ENCODE peak calls at places on chromosome 4, in nine cellular contexts. One of them, this sample, is unnamed.

GRCh38 chr4:137955615-137956014 is 286.5 kb downstream of the SLC7A11 start:
- DNase-seq in endodermal cell: no peak
- DNase-seq in neural progenitor cell: no peak
- DNase-seq in H1: no peak
- DNase-seq in ovary: no peak
- DNase-seq in OCI-LY7: no peak
- DNase-seq in CD8-positive, alpha-beta T cell: no peak
- DNase-seq in SK-N-SH: no peak
- DNase-seq in GM23338: no peak
- DNase-seq in this sample: no peak

GRCh38 chr4:156391297-156391653 is 437.6 kb upstream of the CTSO start:
- DNase-seq in SK-N-SH: no peak
- DNase-seq in neural progenitor cell: no peak
- DNase-seq in ovary: no peak
- DNase-seq in GM23338: no peak
- DNase-seq in OCI-LY7: no peak
- DNase-seq in endodermal cell: no peak
- DNase-seq in H1: no peak
- DNase-seq in CD8-positive, alpha-beta T cell: no peak
- DNase-seq in this sample: no peak

GRCh38 chr4:126701756-126702155 is 931.0 kb upstream of the INTU start:
- DNase-seq in SK-N-SH: no peak
- DNase-seq in endodermal cell: no peak
- DNase-seq in OCI-LY7: no peak
- DNase-seq in GM23338: no peak
- DNase-seq in neural progenitor cell: no peak
- DNase-seq in H1: no peak
- DNase-seq in CD8-positive, alpha-beta T cell: no peak
- DNase-seq in ovary: no peak
- DNase-seq in this sample: no peak

GRCh38 chr4:173436149-173436579 is 37.2 kb upstream of the SCRG1 start:
- DNase-seq in GM23338: peak; percentile 33
- DNase-seq in H1: no peak
- DNase-seq in ovary: no peak
- DNase-seq in endodermal cell: no peak
- DNase-seq in OCI-LY7: no peak
- DNase-seq in CD8-positive, alpha-beta T cell: no peak
- DNase-seq in neural progenitor cell: peak; percentile 6
- DNase-seq in SK-N-SH: no peak
- DNase-seq in this sample: no peak

GRCh38 chr4:2761035-2761923 is 5.1 kb upstream of the TNIP2 start:
- DNase-seq in ovary: no peak
- DNase-seq in SK-N-SH: peak; percentile 18
- DNase-seq in endodermal cell: peak; percentile 72
- DNase-seq in OCI-LY7: no peak
- DNase-seq in GM23338: peak; percentile 53
- DNase-seq in neural progenitor cell: no peak
- DNase-seq in CD8-positive, alpha-beta T cell: no peak
- DNase-seq in H1: no peak
- DNase-seq in this sample: no peak

GRCh38 chr4:114791976-114792375 is 193.4 kb downstream of the UGT8 start:
- DNase-seq in OCI-LY7: no peak
- DNase-seq in ovary: no peak
- DNase-seq in endodermal cell: no peak
- DNase-seq in GM23338: no peak
- DNase-seq in SK-N-SH: no peak
- DNase-seq in neural progenitor cell: no peak
- DNase-seq in CD8-positive, alpha-beta T cell: no peak
- DNase-seq in H1: no peak
- DNase-seq in this sample: no peak

GRCh38 chr4:98778206-98778605 is 119.8 kb upstream of the TSPAN5 start:
- DNase-seq in OCI-LY7: no peak
- DNase-seq in CD8-positive, alpha-beta T cell: no peak
- DNase-seq in ovary: no peak
- DNase-seq in H1: no peak
- DNase-seq in GM23338: no peak
- DNase-seq in neural progenitor cell: no peak
- DNase-seq in endodermal cell: no peak
- DNase-seq in SK-N-SH: no peak
- DNase-seq in this sample: no peak

GRCh38 chr4:38170380-38170779 is 210.2 kb downstream of the PTTG2 start:
- DNase-seq in CD8-positive, alpha-beta T cell: no peak
- DNase-seq in ovary: no peak
- DNase-seq in GM23338: no peak
- DNase-seq in OCI-LY7: no peak
- DNase-seq in endodermal cell: no peak
- DNase-seq in H1: no peak
- DNase-seq in SK-N-SH: no peak
- DNase-seq in neural progenitor cell: no peak
- DNase-seq in this sample: no peak

GRCh38 chr4:122914292-122914904 is 8.0 kb downstream of the NUDT6 start:
- DNase-seq in OCI-LY7: peak; percentile 65
- DNase-seq in CD8-positive, alpha-beta T cell: peak; percentile 4
- DNase-seq in H1: no peak
- DNase-seq in ovary: no peak
- DNase-seq in endodermal cell: no peak
- DNase-seq in SK-N-SH: peak; percentile 35
- DNase-seq in GM23338: peak; percentile 43
- DNase-seq in neural progenitor cell: no peak
- DNase-seq in this sample: no peak

GRCh38 chr4:185883591-185883990 is 71.6 kb upstream of the SORBS2 start:
- DNase-seq in endodermal cell: no peak
- DNase-seq in OCI-LY7: no peak
- DNase-seq in ovary: no peak
- DNase-seq in SK-N-SH: no peak
- DNase-seq in neural progenitor cell: no peak
- DNase-seq in GM23338: no peak
- DNase-seq in CD8-positive, alpha-beta T cell: no peak
- DNase-seq in H1: no peak
- DNase-seq in this sample: no peak

GRCh38 chr4:163172666-163173065 is 6.0 kb upstream of the NAF1 start:
- DNase-seq in H1: no peak
- DNase-seq in CD8-positive, alpha-beta T cell: no peak
- DNase-seq in SK-N-SH: no peak
- DNase-seq in neural progenitor cell: peak; percentile 62
- DNase-seq in GM23338: peak; percentile 25
- DNase-seq in ovary: no peak
- DNase-seq in endodermal cell: no peak
- DNase-seq in OCI-LY7: no peak
- DNase-seq in this sample: no peak

GRCh38 chr4:183124865-183125264 is 25.8 kb downstream of the WWC2 start:
- DNase-seq in GM23338: no peak
- DNase-seq in H1: no peak
- DNase-seq in ovary: no peak
- DNase-seq in SK-N-SH: no peak
- DNase-seq in OCI-LY7: no peak
- DNase-seq in neural progenitor cell: no peak
- DNase-seq in CD8-positive, alpha-beta T cell: no peak
- DNase-seq in endodermal cell: no peak
- DNase-seq in this sample: no peak

GRCh38 chr4:177546745-177547144 is 104.5 kb upstream of the AGA start:
- DNase-seq in H1: no peak
- DNase-seq in endodermal cell: no peak
- DNase-seq in neural progenitor cell: no peak
- DNase-seq in OCI-LY7: no peak
- DNase-seq in SK-N-SH: no peak
- DNase-seq in GM23338: no peak
- DNase-seq in ovary: no peak
- DNase-seq in CD8-positive, alpha-beta T cell: no peak
- DNase-seq in this sample: no peak
- TF ChIP-seq CTCF in H1: no peak
- TF ChIP-seq CTCF in endodermal cell: no peak
- TF ChIP-seq CTCF in neural progenitor cell: no peak
- TF ChIP-seq CTCF in OCI-LY7: peak; percentile 12
- TF ChIP-seq CTCF in SK-N-SH: peak; percentile 36
- TF ChIP-seq CTCF in GM23338: peak; percentile 29
- TF ChIP-seq CTCF in ovary: no peak
- TF ChIP-seq CTCF in CD8-positive, alpha-beta T cell: no peak
- TF ChIP-seq CTCF in this sample: no peak

DNA sequence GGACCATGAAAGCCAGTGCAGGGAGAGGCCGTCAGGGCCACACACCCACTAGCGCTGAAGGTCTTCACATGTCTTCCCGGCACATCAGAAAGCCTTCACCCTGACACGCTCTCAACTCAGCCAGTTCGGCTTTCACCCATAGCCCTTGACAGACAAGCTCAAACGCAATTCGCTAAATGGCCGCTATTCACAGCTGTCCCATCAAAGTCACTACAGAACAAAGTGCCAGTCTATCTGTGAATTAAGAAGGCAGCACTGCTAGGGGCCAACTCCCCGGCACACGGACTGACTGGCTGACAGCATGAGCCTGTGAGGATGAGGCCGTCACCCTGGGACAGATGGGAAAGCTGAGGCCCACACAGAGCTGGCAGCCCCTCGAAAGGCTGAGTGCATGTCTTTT is 45.7 kb downstream of the ACOX3 start:
- DNase-seq in OCI-LY7: no peak
- DNase-seq in H1: no peak
- DNase-seq in GM23338: no peak
- DNase-seq in CD8-positive, alpha-beta T cell: no peak
- DNase-seq in endodermal cell: no peak
- DNase-seq in ovary: no peak
- DNase-seq in neural progenitor cell: no peak
- DNase-seq in SK-N-SH: no peak
- DNase-seq in this sample: no peak
- H3K4me1 ChIP-seq in OCI-LY7: peaks cover 45% of the 10 kb centered on the region
- H3K4me1 ChIP-seq in H1: peaks cover 8% of the 10 kb centered on the region
- H3K4me1 ChIP-seq in GM23338: peaks cover 9% of the 10 kb centered on the region
- H3K4me1 ChIP-seq in CD8-positive, alpha-beta T cell: no peaks in the 10 kb centered on the region
- H3K4me1 ChIP-seq in endodermal cell: no peaks in the 10 kb centered on the region
- H3K4me1 ChIP-seq in ovary: peaks cover 23% of the 10 kb centered on the region
- H3K4me1 ChIP-seq in neural progenitor cell: peaks cover 19% of the 10 kb centered on the region
- H3K4me1 ChIP-seq in SK-N-SH: peaks cover 14% of the 10 kb centered on the region
- H3K4me1 ChIP-seq in this sample: peaks cover 12% of the 10 kb centered on the region

DNA sequence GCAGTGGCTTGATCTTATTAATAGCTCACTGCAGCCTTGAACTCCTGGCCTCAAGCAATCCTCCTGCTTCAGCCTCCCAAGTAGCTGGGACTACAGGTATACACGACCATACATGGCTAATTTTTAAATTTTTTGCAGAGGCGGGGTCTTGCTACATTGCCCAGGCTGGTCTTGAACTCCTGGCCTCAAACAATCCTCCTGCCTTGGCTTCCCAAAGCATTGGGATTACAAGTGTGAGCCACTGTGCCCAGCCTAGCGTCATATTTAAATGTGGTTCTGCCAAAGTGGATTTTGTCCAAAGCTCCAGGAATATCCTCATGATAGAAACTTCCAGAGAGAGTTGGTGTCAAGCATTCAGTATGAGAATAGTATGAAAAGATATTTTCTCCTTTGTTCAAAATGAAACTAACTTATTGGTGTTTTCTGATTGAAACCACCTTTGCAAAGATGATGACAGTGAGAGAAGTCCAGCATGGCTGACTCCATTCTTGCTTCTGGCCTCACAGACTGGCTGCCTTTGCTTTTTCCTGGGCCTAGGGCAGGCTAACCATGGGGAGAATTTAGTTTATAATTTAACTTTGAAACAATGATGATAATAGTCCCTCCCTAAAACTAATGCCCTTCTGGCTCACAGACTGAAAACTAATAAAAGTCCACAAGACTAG is 129.0 kb downstream of the C4orf51 start:
- DNase-seq in CD8-positive, alpha-beta T cell: no peak
- DNase-seq in GM23338: no peak
- DNase-seq in ovary: no peak
- DNase-seq in endodermal cell: no peak
- DNase-seq in OCI-LY7: no peak
- DNase-seq in neural progenitor cell: no peak
- DNase-seq in H1: no peak
- DNase-seq in SK-N-SH: no peak
- DNase-seq in this sample: no peak
- H3K27ac ChIP-seq in CD8-positive, alpha-beta T cell: no peak overlapping the region
- H3K27ac ChIP-seq in GM23338: no peak overlapping the region
- H3K27ac ChIP-seq in ovary: no peak overlapping the region
- H3K27ac ChIP-seq in endodermal cell: no peak overlapping the region
- H3K27ac ChIP-seq in OCI-LY7: no peak overlapping the region
- H3K27ac ChIP-seq in neural progenitor cell: no peak overlapping the region
- H3K27ac ChIP-seq in H1: no peak overlapping the region
- H3K27ac ChIP-seq in SK-N-SH: peak overlapping the region; percentile 94
- H3K27ac ChIP-seq in this sample: no peak overlapping the region

GRCh38 chr4:182091128-182091527 is 152.1 kb upstream of the TENM3 start:
- DNase-seq in neural progenitor cell: no peak
- DNase-seq in CD8-positive, alpha-beta T cell: no peak
- DNase-seq in H1: no peak
- DNase-seq in endodermal cell: no peak
- DNase-seq in ovary: no peak
- DNase-seq in GM23338: no peak
- DNase-seq in SK-N-SH: no peak
- DNase-seq in OCI-LY7: no peak
- DNase-seq in this sample: peak; percentile 23

GRCh38 chr4:182090186-182090585 is 153.0 kb upstream of the TENM3 start:
- DNase-seq in endodermal cell: no peak
- DNase-seq in OCI-LY7: no peak
- DNase-seq in ovary: no peak
- DNase-seq in H1: no peak
- DNase-seq in neural progenitor cell: no peak
- DNase-seq in GM23338: no peak
- DNase-seq in SK-N-SH: peak; percentile 66
- DNase-seq in CD8-positive, alpha-beta T cell: no peak
- DNase-seq in this sample: no peak

GRCh38 chr4:182093431-182093831 is 149.8 kb upstream of the TENM3 start:
- DNase-seq in CD8-positive, alpha-beta T cell: no peak
- DNase-seq in neural progenitor cell: no peak
- DNase-seq in GM23338: no peak
- DNase-seq in endodermal cell: no peak
- DNase-seq in ovary: no peak
- DNase-seq in OCI-LY7: no peak
- DNase-seq in H1: no peak
- DNase-seq in SK-N-SH: no peak
- DNase-seq in this sample: no peak

GRCh38 chr4:182085051-182085480 is 158.1 kb upstream of the TENM3 start:
- DNase-seq in neural progenitor cell: peak; percentile 18
- DNase-seq in CD8-positive, alpha-beta T cell: no peak
- DNase-seq in H1: peak; percentile 56
- DNase-seq in ovary: no peak
- DNase-seq in SK-N-SH: no peak
- DNase-seq in GM23338: peak; percentile 78
- DNase-seq in endodermal cell: no peak
- DNase-seq in OCI-LY7: no peak
- DNase-seq in this sample: no peak

GRCh38 chr4:182089326-182089725 is 153.9 kb upstream of the TENM3 start:
- DNase-seq in CD8-positive, alpha-beta T cell: no peak
- DNase-seq in H1: no peak
- DNase-seq in neural progenitor cell: peak; percentile 25
- DNase-seq in OCI-LY7: no peak
- DNase-seq in ovary: no peak
- DNase-seq in SK-N-SH: no peak
- DNase-seq in GM23338: peak; percentile 72
- DNase-seq in endodermal cell: peak; percentile 71
- DNase-seq in this sample: no peak
- TF ChIP-seq CTCF in CD8-positive, alpha-beta T cell: no peak
- TF ChIP-seq CTCF in H1: peak; percentile 55
- TF ChIP-seq CTCF in neural progenitor cell: peak; percentile 67
- TF ChIP-seq CTCF in OCI-LY7: peak; percentile 71
- TF ChIP-seq CTCF in ovary: no peak
- TF ChIP-seq CTCF in SK-N-SH: peak; percentile 42
- TF ChIP-seq CTCF in GM23338: peak; percentile 71
- TF ChIP-seq CTCF in endodermal cell: peak; percentile 80
- TF ChIP-seq CTCF in this sample: no peak